ENCODE peak calls at places on chromosomes 7 and 10, in five cellular contexts. I, Z, O, E and W are unnamed samples.

GRCh38 chr7:132381742-132382472 is 194.4 kb downstream of the PLXNA4 start:
- DNase-seq in I (no peak), Z (no peak), O (no peak), E (no peak), W (no peak)

GRCh38 chr10:120506674-120507073 is 49.6 kb downstream of the PLPP4 start:
- DNase-seq in I (no peak), Z (no peak), O (no peak), E (no peak), W (no peak)

GRCh38 chr10:8563478-8563877 is 509.0 kb downstream of the GATA3 start:
- DNase-seq in I (no peak), Z (no peak), O (no peak), E (no peak), W (no peak)

GRCh38 chr7:3301831-3302618 is 973 bp downstream of the SDK1 start:
- DNase-seq in I (peak), Z (peak), O (no peak), E (peak), W (peak)

GRCh38 chr7:148412691-148413090 is 177.9 kb upstream of the C7orf33 start:
- DNase-seq in I (no peak), Z (no peak), O (no peak), E (no peak), W (no peak)

GRCh38 chr10:110824152-110824441 is 47.6 kb upstream of the PDCD4 start:
- DNase-seq in I (no peak), Z (no peak), O (peak), E (no peak), W (no peak)

GRCh38 chr7:151895695-151896485 is 19.0 kb upstream of the PRKAG2 start:
- DNase-seq in I (no peak), Z (peak), O (no peak), E (no peak), W (no peak)

GRCh38 chr10:7417807-7418206 is 7.0 kb upstream of the SFMBT2 start:
- DNase-seq in I (no peak), Z (no peak), O (no peak), E (no peak), W (no peak)

GRCh38 chr10:33286186-33286934 is 48.1 kb downstream of the NRP1 start:
- DNase-seq in I (no peak), Z (no peak), O (no peak), E (no peak), W (no peak)

GRCh38 chr7:4091767-4092166 is 590.3 kb upstream of the FOXK1 start:
- DNase-seq in I (no peak), Z (peak), O (no peak), E (no peak), W (no peak)

GRCh38 chr7:27868117-27868516 is 128.2 kb downstream of the TAX1BP1 start:
- DNase-seq in I (no peak), Z (peak), O (no peak), E (no peak), W (peak)

GRCh38 chr7:47406766-47407129 is 175.2 kb downstream of the TNS3 start:
- DNase-seq in I (no peak), Z (no peak), O (no peak), E (no peak), W (no peak)

GRCh38 chr7:92808006-92808405 is 28.4 kb downstream of the CDK6 start:
- DNase-seq in I (no peak), Z (peak), O (no peak), E (no peak), W (peak)

GRCh38 chr10:131928248-131929095 is 27.7 kb downstream of the PPP2R2D start:
- DNase-seq in I (no peak), Z (peak), O (peak), E (no peak), W (peak)

GRCh38 chr10:122561212-122561611 is 658 bp downstream of the DMBT1 start:
- DNase-seq in I (no peak), Z (peak), O (peak), E (no peak), W (no peak)

GRCh38 chr7:131300572-131301466 is 26.9 kb upstream of the MKLN1 start:
- DNase-seq in I (peak), Z (no peak), O (peak), E (no peak), W (no peak)

GRCh38 chr7:31690892-31691291 is 3.9 kb downstream of the PPP1R17 start:
- DNase-seq in I (no peak), Z (no peak), O (no peak), E (no peak), W (no peak)

GRCh38 chr7:130887182-130888016 is 153.4 kb upstream of the KLF14 start:
- DNase-seq in I (no peak), Z (peak), O (peak), E (peak), W (peak)

GRCh38 chr7:92460109-92460508 is 12.8 kb downstream of the GATAD1 start:
- DNase-seq in I (no peak), Z (no peak), O (peak), E (no peak), W (no peak)

GRCh38 chr10:73296946-73297345 is 44.5 kb upstream of the MRPS16 start:
- DNase-seq in I (no peak), Z (no peak), O (peak), E (no peak), W (no peak)

GRCh38 chr10:115909037-115909436 is 364.0 kb downstream of the GFRA1 start:
- DNase-seq in I (no peak), Z (no peak), O (no peak), E (no peak), W (no peak)

GRCh38 chr10:56823849-56824248 is 462.8 kb upstream of the ZWINT start:
- DNase-seq in I (peak), Z (peak), O (no peak), E (no peak), W (no peak)

GRCh38 chr10:71263376-71263775 is 51.0 kb downstream of the UNC5B start:
- DNase-seq in I (no peak), Z (no peak), O (no peak), E (no peak), W (no peak)

GRCh38 chr7:47659664-47660462 is 78.0 kb upstream of the TNS3 start:
- DNase-seq in I (no peak), Z (no peak), O (no peak), E (no peak), W (no peak)

GRCh38 chr10:6222755-6223154 is 20.0 kb downstream of the PFKFB3 start:
- DNase-seq in I (no peak), Z (no peak), O (no peak), E (no peak), W (no peak)

GRCh38 chr10:133520193-133520738 is 6.9 kb upstream of the CYP2E1 start:
- DNase-seq in I (no peak), Z (no peak), O (peak), E (peak), W (peak)

GRCh38 chr7:111919690-111920179 is 286.5 kb downstream of the DOCK4 start:
- DNase-seq in I (no peak), Z (peak), O (no peak), E (no peak), W (peak)

GRCh38 chr7:96026606-96027005 is 254.3 kb downstream of the DYNC1I1 start:
- DNase-seq in I (no peak), Z (peak), O (no peak), E (no peak), W (peak)

GRCh38 chr7:55111007-55111406 is 92.2 kb downstream of the EGFR start:
- DNase-seq in I (no peak), Z (peak), O (peak), E (no peak), W (peak)

GRCh38 chr10:42970451-42971250 is 106.2 kb upstream of the RET start:
- DNase-seq in I (no peak), Z (no peak), O (peak), E (peak), W (no peak)

GRCh38 chr7:101370836-101371235 is 8.2 kb downstream of the COL26A1 start:
- DNase-seq in I (no peak), Z (no peak), O (no peak), E (no peak), W (no peak)

GRCh38 chr7:141158562-141158961 is 84.7 kb downstream of the TMEM178B start:
- DNase-seq in I (no peak), Z (peak), O (peak), E (no peak), W (peak)

GRCh38 chr7:151893405-151893923 is 16.5 kb upstream of the PRKAG2 start:
- DNase-seq in I (no peak), Z (no peak), O (no peak), E (no peak), W (no peak)

GRCh38 chr7:113561446-113561845 is 357.4 kb downstream of the PPP1R3A start:
- DNase-seq in I (no peak), Z (no peak), O (peak), E (no peak), W (peak)

GRCh38 chr7:93165447-93165846 is 17.3 kb upstream of the SAMD9L start:
- DNase-seq in I (no peak), Z (no peak), O (no peak), E (no peak), W (peak)

GRCh38 chr7:14639329-14639728 is 263.2 kb downstream of the DGKB start:
- DNase-seq in I (no peak), Z (no peak), O (no peak), E (no peak), W (no peak)

DNA sequence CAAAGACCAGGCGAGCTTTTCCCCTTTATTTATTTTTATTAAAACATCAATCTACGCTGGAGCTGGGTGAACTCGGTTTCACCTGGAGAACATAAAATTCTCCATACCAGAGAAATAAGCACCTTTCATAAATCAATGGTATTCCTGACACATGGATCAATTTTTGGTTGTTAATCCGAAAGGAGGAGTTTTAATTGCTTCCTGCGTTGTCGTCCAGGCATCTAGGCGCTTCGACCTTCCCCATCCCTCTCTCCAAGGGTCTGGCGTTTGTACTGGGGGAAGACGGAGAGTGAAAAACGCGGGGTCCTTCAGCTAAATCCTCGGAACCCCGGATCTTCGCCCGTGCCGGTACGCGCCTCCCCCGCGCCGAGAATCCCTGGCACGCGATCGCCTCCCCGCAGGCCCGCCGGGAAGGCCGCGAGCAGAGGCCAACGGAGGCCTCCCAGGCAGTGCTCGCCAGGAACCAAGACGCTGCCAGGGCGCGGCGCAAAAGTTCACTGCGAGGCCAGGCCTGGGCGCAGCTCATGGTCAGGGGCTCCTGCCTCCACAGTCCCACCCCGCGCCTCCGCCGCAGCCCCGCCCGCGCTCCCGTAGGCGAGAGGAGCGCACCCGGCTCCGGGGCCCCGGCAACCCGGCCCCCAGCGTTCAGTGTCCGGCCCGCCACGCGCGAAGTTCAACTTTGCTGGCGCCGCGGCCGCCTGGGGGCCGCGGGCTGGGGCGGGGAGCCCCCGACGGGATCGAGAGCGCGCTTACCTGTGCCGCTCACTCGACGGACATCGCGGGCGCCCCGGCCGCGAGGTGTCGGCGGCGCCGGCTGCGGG is 8.3 kb upstream of the EBF3 start:
- DNase-seq in I (peak), Z (no peak), O (no peak), E (peak), W (no peak)
- H3K4me3 ChIP-seq in I (no peak), Z (peak), O (no peak), E (peak), W (no peak)

DNA sequence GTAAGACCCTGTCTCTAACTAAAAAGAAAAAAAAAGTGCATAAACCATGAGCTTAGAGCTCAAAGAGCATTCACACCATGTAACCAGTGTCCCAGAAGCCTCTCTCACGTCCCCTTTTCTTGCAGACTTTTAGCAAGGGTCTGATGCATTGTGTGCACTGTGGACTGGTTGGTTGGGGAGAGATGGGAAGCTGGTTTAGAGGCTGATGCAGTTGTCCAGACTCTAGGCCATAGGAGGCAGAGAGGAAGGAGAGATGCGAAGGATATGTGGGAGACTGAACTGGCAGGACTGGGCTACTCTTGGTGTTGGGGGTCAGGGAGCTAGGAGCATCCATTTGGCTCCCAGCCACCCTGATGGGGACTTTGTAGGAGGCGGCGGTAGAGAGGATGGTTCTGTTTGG is 1.8 kb downstream of the SSC4D start:
- DNase-seq in I (no peak), Z (no peak), O (no peak), E (no peak), W (no peak)
- H4K91ac ChIP-seq in I (no peak), Z (no peak), O (no peak), E (no peak), W (no peak)

GRCh38 chr7:12685550-12685949 is 1.9 kb upstream of the ARL4A start:
- DNase-seq in I (peak), Z (peak), O (peak), E (peak), W (peak)
- H3K4me3 ChIP-seq in I (no peak), Z (no peak), O (no peak), E (no peak), W (no peak)

GRCh38 chr10:21655687-21656086 is 121.7 kb downstream of the MLLT10 start:
- DNase-seq in I (no peak), Z (no peak), O (no peak), E (no peak), W (no peak)
- H4K91ac ChIP-seq in I (no peak), Z (no peak), O (no peak), E (no peak), W (no peak)

DNA sequence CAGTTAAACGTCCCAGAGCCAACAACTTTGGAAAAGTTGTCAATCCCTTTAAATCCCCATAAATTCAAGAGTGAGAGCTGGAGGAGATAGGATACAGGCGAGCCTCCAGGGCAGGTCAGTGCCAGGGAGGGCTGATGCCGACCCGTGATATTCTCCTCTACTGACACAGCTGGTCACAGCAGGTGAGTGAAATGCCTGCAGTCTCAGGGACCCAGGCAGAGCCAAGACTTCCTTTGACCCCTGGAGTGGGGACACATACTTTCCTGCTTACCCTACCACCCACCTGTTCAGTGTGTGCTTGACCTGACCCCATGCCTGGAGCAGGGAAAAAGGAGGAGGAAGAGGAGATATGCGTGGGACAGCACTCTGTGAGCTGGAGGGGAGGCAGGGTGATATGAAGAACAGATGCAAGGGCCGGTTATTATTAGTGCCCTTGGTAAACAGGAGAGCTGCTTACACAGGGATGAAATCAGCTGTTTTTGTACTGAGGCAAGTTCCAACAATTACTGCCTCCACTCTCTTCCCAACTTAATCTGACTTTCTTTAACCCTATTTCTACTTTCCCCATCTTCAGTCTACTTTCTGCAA is 40.8 kb upstream of the WIPF3 start:
- DNase-seq in I (no peak), Z (no peak), O (no peak), E (peak), W (no peak)
- H3K4me3 ChIP-seq in I (no peak), Z (no peak), O (no peak), E (no peak), W (no peak)

GRCh38 chr7:73739387-73739767 is 775 bp upstream of the ABHD11 start:
- DNase-seq in I (no peak), Z (no peak), O (no peak), E (no peak), W (no peak)
- H4K91ac ChIP-seq in I (peak), Z (no peak), O (peak), E (peak), W (peak)